ENCODE peak calls at places on chromosome 21, in seven cellular contexts. X, C, B, P, M, W and U are unnamed samples. For H3K4me1, the result is how much of the 10 kb centered on the place peaks cover.

GRCh38 chr21:43659136-43660000 is at the start of the genes HSF2BP and RRP1B:
- DNase-seq in P (peak), X (peak), M (peak), W (peak), B (peak), C (peak), U (peak)

GRCh38 chr21:44085491-44086321 is 21.5 kb upstream of the PWP2 start:
- DNase-seq in C (no peak), B (peak), W (no peak), M (no peak), P (no peak), X (peak), U (no peak)

GRCh38 chr21:44083631-44084291 is 23.4 kb upstream of the PWP2 start:
- DNase-seq in W (no peak), M (no peak), X (peak), P (no peak), C (no peak), B (no peak), U (peak)

GRCh38 chr21:39633770-39634181 is 21.0 kb downstream of the B3GALT5 start:
- DNase-seq in W (no peak), C (peak), B (no peak), P (no peak), M (no peak), X (no peak), U (no peak)

GRCh38 chr21:36479415-36480402 is at the start of gene CLDN14:
- DNase-seq in M (no peak), P (no peak), C (no peak), X (peak), B (no peak), W (no peak), U (no peak)

GRCh38 chr21:43627527-43627926 is 31.8 kb downstream of the HSF2BP start:
- DNase-seq in P (no peak), C (no peak), B (no peak), M (no peak), X (no peak), W (no peak), U (no peak)

GRCh38 chr21:35483267-35483666 is 434.2 kb upstream of the RUNX1 start:
- DNase-seq in B (no peak), P (no peak), C (no peak), M (no peak), W (no peak), X (no peak), U (no peak)

GRCh38 chr21:33801424-33802405 is 113.9 kb downstream of the ATP5PO start:
- DNase-seq in P (no peak), W (no peak), C (peak), B (no peak), M (no peak), X (peak), U (no peak)

GRCh38 chr21:39022901-39023693 is 160.2 kb downstream of the PSMG1 start:
- DNase-seq in M (no peak), W (peak), C (no peak), X (no peak), B (no peak), P (no peak), U (peak)

GRCh38 chr21:32916088-32916487 is 109.6 kb upstream of the OLIG2 start:
- DNase-seq in X (no peak), M (no peak), W (no peak), C (no peak), P (no peak), B (no peak), U (no peak)

GRCh38 chr21:14453339-14453738 is 70.4 kb upstream of the HSPA13 start:
- DNase-seq in M (no peak), P (no peak), X (no peak), W (no peak), B (no peak), C (no peak), U (no peak)
- H3K4me1 ChIP-seq in M (under half), P (under half), X (under half), W (under half), B (under half), C (under half), U (under half)

DNA sequence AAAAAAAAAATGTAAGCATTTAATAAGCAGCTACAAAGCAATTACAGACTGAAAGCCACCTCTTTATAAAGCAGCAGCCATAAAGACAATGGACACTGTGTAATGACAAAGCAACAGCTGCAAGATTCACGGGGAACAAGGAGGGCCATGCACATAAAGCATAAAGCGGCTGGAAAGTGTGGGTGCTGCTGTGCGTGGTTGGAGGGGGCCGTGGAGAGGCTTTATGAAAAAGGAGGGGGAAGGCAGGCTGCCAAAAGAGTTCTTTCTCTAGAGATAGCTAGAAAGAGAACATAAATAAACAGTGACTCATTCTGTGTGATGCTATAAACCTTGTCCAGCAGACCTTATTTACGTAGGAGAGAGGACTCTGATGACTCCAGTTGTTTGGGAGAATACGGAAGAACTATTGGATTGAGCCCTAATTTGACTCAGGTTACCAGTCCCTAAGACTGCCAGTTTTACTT is 49.3 kb downstream of the ADAMTS1 start:
- DNase-seq in P (peak), M (peak), W (peak), B (no peak), C (peak), X (peak), U (no peak)
- TF ChIP-seq EP300 in P (no peak), M (no peak), W (peak), B (no peak), C (no peak), X (peak), U (no peak)

GRCh38 chr21:29149771-29150425 is 19.5 kb downstream of the MAP3K7CL start:
- DNase-seq in P (no peak), M (no peak), W (no peak), X (no peak), C (no peak), B (no peak), U (no peak)
- H3K4me1 ChIP-seq in P (under half), M (under half), W (under half), X (under half), C (under half), B (under half), U (under half)

DNA sequence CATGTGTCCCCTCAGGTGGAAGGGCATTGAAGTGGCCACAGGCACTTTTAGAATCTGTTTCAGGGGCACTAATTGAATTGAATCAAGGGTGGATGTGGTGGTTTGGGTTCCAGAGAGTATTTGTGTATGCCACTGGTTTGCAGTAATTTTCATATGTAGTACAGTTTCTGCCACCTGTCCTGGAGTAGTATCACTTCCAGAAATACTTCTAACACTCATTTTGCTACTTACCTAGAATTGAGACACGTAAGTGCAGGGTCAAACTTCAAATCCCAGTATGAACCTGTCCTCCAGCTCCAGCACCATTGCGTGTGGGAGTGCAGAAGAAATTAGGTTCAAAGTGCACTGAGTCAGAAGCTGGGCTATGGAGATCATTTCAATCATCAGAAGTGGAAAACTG is 26.8 kb downstream of the RSPH1 start:
- DNase-seq in P (peak), X (no peak), B (no peak), C (no peak), W (no peak), M (no peak), U (no peak)
- TF ChIP-seq EP300 in P (no peak), X (no peak), B (no peak), C (no peak), W (no peak), M (no peak), U (no peak)

GRCh38 chr21:23968722-23969647 is 1638.3 kb downstream of the MRPL39 start:
- DNase-seq in P (peak), C (peak), X (peak), W (no peak), M (peak), B (peak), U (no peak)
- H3K4me1 ChIP-seq in P (under half), C (under half), X (under half), W (under half), M (under half), B (under half), U (under half)

DNA sequence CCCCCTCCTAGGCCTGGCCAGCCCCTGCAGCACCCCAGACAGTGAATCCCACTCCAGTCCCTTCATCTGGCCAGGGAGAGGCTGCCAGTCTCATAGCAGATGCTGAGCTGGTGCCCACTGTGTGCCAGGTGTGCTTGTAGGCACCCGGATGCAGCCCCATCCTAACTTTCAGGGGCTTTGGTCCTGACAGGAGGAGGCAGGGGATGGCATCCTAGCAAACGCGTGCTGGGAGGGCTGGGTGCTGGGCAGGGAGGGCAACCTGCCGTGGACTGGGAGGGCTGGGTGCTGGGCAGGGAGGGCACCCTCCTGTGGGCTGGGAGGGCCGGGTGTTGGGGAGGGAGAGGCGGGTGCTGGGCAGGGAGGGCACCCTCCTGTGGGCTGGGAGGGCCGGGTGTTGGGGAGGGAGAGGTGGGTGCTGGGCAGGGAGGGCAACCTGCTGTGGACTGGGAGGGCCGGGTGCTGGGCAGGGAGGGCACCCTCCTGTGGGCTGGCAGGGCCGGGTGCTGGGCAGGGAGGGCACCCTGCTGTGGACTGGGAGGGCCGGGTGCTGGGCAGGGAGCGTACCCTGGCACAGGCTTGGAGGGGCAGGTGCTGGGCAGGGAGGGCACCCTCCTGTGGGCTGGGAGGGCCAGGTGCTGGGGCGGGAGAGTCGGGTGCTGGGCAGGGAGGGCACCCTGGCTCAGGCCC is 35.3 kb downstream of the SLC19A1 start:
- DNase-seq in W (no peak), M (no peak), C (no peak), P (no peak), B (no peak), X (no peak), U (no peak)
- TF ChIP-seq EP300 in W (no peak), M (no peak), C (no peak), P (no peak), B (no peak), X (no peak), U (no peak)

GRCh38 chr21:46000731-46001641 is 19.4 kb downstream of the COL6A1 start:
- DNase-seq in W (peak), M (no peak), X (peak), C (no peak), B (peak), P (peak), U (peak)
- H3K4me1 ChIP-seq in W (under half), M (under half), X (under half), C (under half), B (under half), P (under half), U (under half)